ENCODE peak calls at places on chromosomes 2 and 18, in ten cellular contexts. T is body of pancreas, M is breast epithelium, X is right lobe of liver, J is adrenal gland, Q is uterus, H is GM12891, L is IMR-90, I is HepG2, D is heart left ventricle. W is an unnamed sample.

GRCh38 chr18:48410095-48410920 is 1.1 kb upstream of the ZBTB7C start:
- DNase-seq in Q (peak), X (peak), M (peak), L (peak), J (peak), D (peak), T (peak), H (peak), I (peak), W (peak)

GRCh38 chr18:22710628-22711380 is 222.3 kb upstream of the RBBP8 start:
- DNase-seq in J (peak), M (no peak), Q (peak), H (no peak), X (peak), D (peak), I (no peak), T (peak), L (peak), W (peak)

GRCh38 chr2:66440692-66441091 is 5.8 kb downstream of the MEIS1 start:
- DNase-seq in I (no peak), T (peak), Q (peak), X (no peak), D (no peak), H (no peak), J (peak), L (no peak), M (no peak), W (no peak)

GRCh38 chr2:44462934-44463849 is 101.4 kb downstream of the CAMKMT start:
- DNase-seq in L (no peak), T (no peak), I (no peak), Q (no peak), H (no peak), M (no peak), J (no peak), D (no peak), X (no peak), W (no peak)

GRCh38 chr2:158006961-158007664 is 94.6 kb upstream of the UPP2 start:
- DNase-seq in M (no peak), D (no peak), I (no peak), H (no peak), X (no peak), T (peak), L (no peak), Q (no peak), J (no peak), W (no peak)

GRCh38 chr18:45359275-45360009 is 255.8 kb upstream of the SLC14A2 start:
- DNase-seq in H (no peak), X (no peak), M (no peak), D (no peak), L (no peak), I (no peak), T (peak), J (no peak), Q (no peak), W (no peak)

GRCh38 chr2:200665626-200666453 is 80.0 kb downstream of the AOX1 start:
- DNase-seq in X (no peak), D (no peak), Q (no peak), L (no peak), T (no peak), J (no peak), I (peak), M (no peak), H (no peak), W (no peak)

GRCh38 chr18:48002933-48003365 is 72.5 kb upstream of the SMAD2 start:
- DNase-seq in X (peak), Q (no peak), D (peak), H (no peak), T (peak), J (peak), I (no peak), L (peak), M (no peak), W (peak)

GRCh38 chr2:127523269-127523930 is 2.9 kb downstream of the IWS1 start:
- DNase-seq in I (no peak), J (no peak), X (no peak), L (no peak), H (no peak), D (no peak), Q (no peak), T (no peak), M (no peak), W (no peak)

GRCh38 chr2:127528487-127528886 is 2.2 kb upstream of the IWS1 start:
- DNase-seq in L (no peak), M (no peak), Q (no peak), X (no peak), T (no peak), H (no peak), D (no peak), J (no peak), I (no peak), W (no peak)

GRCh38 chr2:127526940-127527804 is 883 bp upstream of the IWS1 start:
- DNase-seq in I (peak), D (no peak), Q (no peak), T (no peak), H (no peak), J (no peak), L (no peak), M (no peak), X (no peak), W (no peak)

GRCh38 chr2:127525692-127526141 is 572 bp downstream of the IWS1 start:
- DNase-seq in J (peak), M (no peak), Q (no peak), L (peak), X (no peak), T (peak), H (no peak), D (peak), I (peak), W (no peak)

GRCh38 chr2:127526142-127526939 is at the start of gene IWS1:
- DNase-seq in T (peak), J (peak), I (peak), D (peak), H (peak), Q (peak), X (peak), M (peak), L (peak), W (peak)
- TF ChIP-seq POLR2A in T (peak), J (no peak), I (peak), D (peak), H (peak), Q (peak), X (peak), M (peak), L (peak), W (peak)

GRCh38 chr18:9097349-9097748 is 5.2 kb upstream of the NDUFV2 start:
- DNase-seq in I (no peak), Q (no peak), J (no peak), M (no peak), X (no peak), H (no peak), T (no peak), L (no peak), D (no peak), W (no peak)

GRCh38 chr18:9096013-9096383 is 6.5 kb upstream of the NDUFV2 start:
- DNase-seq in Q (no peak), J (no peak), M (no peak), H (no peak), T (no peak), L (no peak), D (no peak), I (no peak), X (no peak), W (no peak)

GRCh38 chr18:9096698-9097097 is 5.8 kb upstream of the NDUFV2 start:
- DNase-seq in T (no peak), D (no peak), I (no peak), M (no peak), J (no peak), H (no peak), Q (no peak), X (no peak), L (no peak), W (no peak)

GRCh38 chr18:9094307-9095226 is 7.9 kb upstream of the NDUFV2 start:
- DNase-seq in M (no peak), Q (no peak), X (no peak), J (no peak), L (peak), I (peak), D (no peak), H (no peak), T (no peak), W (no peak)

DNA sequence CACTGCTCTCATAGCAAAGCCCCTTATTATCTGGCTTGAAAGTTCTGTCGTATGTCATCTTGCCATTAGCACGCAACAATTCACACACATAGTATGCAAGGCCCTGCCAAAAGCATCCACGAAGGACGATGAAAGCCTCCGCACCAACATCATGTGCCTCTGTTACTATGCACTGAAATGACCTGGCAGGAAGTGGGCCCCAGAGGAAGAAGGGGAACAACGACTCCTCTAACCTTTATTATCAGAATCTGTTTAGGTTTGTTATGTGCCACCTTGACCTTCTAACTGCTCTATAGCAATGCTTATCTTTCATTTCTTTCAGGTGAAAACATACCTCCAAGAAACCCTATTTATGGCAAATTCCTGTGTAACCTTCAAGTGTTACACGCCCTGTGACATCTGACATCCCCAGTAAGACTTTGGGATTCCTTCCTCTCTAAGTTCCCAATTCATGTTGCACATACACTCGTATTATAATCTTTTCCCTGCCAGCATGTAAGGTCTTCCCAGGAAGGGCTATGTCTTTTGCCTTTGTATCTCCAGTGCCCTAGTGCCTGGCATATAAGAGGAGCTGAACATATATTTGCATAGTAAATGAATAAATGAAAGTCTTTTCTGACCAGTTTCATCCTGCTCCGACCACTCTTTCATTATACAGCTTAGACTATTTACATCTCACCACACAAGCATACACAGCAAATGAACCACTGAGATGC is 7.0 kb upstream of the NDUFV2 start:
- DNase-seq in M (no peak), T (no peak), L (peak), J (no peak), I (peak), H (no peak), Q (no peak), X (no peak), D (no peak), W (no peak)
- TF ChIP-seq POLR2A in M (no peak), T (no peak), L (no peak), J (no peak), I (no peak), H (peak), Q (no peak), X (no peak), D (no peak), W (no peak)

GRCh38 chr2:85741211-85741610 is 12.6 kb upstream of the ATOH8 start:
- DNase-seq in L (no peak), I (no peak), M (peak), D (no peak), H (no peak), T (no peak), J (no peak), Q (no peak), X (no peak), W (no peak)
- TF ChIP-seq POLR2A in L (no peak), I (no peak), M (no peak), D (no peak), H (no peak), T (no peak), J (no peak), Q (no peak), X (no peak), W (no peak)

DNA sequence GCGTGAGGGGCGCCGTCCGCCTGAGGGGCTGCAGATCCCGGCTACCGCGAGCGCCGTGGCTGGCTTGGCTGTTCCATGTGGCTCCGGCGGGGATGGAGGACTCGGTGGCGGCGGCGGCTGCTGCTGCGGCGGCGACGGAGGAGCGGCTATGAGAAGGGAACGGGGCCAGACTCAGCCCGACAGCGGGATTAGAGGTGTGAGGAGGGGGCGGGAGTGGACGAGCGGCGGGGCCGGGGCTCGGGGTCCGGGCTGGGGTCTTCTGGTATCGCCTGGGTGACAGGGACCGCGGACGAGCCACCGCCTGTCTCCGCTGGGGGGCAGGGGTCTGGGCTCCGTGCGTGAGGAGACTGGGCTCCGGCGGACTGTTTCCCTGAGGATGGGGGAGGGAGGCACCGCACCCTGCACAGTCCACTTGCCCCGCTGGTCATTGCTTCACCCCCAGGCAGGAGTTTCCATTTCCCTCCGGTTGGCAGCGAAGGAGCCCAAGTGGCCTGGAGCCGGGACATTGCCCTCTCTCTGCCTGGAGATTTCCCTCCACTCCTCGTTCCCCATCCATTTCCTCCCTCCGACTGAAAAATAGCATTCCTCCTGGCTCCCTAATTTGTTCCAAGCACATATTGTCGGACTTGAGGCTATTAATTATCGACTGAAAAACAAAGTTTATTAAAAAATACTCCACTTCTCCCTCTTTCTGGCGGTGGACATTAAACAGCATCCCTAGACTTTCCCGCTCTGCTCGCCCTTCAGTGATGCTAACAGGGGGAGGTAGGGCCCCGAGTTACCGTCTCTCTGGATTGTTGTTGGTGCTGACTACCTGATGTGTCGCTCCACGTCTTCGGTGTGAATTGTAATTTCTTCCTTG is 577 bp downstream of the EHBP1 start:
- DNase-seq in I (peak), M (peak), Q (peak), L (peak), T (peak), J (peak), H (peak), X (peak), D (peak), W (peak)
- TF ChIP-seq POLR2A in I (peak), M (no peak), Q (no peak), L (peak), T (peak), J (no peak), H (no peak), X (no peak), D (no peak), W (no peak)

DNA sequence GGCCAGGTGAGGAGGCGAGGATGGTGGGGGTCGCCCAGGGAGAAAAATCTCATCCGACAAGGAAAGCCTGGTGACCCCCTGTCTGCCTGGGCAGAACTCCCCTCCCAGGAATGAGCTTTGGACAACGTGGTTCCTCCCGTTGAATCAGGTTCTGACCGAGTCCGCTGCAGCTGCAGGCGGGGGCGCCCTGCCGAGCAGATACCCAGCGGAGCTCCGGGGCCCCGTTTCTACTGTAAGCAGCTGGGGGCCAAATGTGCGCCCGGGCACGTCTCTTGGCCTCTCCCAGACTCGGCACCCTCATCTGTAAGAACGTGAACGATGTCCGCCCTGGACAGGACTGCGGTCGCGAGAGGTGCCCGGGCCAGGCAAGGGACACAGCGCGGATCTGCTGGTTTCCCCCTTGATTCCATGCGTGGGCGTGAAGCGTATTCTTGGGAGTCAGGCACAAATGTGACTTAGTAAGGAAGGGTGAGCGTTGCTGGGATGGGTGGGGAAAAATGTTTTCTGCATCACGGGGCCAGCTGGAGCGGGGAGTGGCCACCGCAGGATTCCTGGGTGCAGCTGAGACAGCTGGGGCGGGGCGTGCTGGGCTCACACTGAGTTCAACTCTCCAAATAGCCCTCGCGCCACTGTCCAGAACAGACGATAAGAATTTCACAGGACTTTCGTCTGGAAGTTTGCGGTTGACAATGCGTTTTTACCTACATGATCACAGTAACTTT is 20.2 kb upstream of the TUBB6 start:
- DNase-seq in H (no peak), M (peak), Q (peak), T (peak), J (peak), I (peak), D (peak), X (peak), L (peak), W (peak)
- TF ChIP-seq POLR2A in H (no peak), M (peak), Q (no peak), T (peak), J (no peak), I (no peak), D (peak), X (no peak), L (peak), W (peak)

GRCh38 chr2:147843864-147844690 is 752 bp upstream of the ACVR2A start:
- DNase-seq in M (peak), J (peak), L (peak), Q (peak), X (peak), T (peak), D (peak), I (peak), H (peak), W (peak)
- TF ChIP-seq POLR2A in M (no peak), J (peak), L (peak), Q (peak), X (peak), T (peak), D (peak), I (peak), H (no peak), W (peak)

DNA sequence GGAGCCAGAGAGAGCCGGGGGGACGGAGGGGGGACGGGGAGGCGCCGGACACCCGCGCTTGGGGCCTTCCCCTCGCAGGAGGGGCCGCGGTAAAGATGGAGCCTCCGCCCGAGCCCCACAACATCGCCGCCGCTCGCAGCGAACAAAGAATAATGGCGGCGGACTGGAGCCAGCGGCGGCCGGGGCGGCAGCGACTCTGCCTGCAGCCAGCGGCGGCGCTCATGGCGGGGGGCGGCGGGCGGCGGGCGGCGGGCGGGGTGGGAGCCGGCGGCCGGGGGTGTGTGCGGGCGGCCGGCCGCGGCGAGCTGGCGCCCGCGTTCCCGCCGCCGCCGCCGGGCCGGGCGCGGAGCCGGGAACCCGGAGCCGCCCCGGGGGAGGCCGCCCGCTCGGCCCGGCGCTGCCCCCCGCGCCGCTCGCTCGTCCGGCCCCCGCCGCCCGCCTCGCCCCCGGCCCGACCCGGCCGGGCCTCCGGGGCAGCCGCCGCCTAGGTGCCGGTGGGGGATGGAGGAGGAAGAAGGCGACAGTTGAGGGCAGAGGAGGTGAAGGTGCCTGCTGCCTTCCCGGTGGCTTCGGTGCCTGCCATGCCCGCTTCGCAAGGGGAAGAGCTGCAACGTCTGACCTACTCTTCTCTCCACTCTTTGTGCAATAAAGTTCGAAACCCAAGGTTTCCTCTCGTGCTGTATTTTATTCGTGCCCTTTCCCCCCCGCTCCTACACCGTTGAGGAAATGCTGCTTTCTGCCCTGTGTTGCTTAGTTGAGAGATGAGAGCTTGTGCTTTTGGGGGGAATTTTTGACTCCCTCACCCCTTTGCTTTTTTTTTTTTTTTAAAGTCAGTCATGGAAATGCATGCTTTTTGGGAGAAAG is 630 bp downstream of the CREB1 start:
- DNase-seq in I (peak), Q (peak), X (peak), J (peak), T (peak), D (peak), M (no peak), H (peak), L (no peak), W (peak)
- TF ChIP-seq POLR2A in I (no peak), Q (no peak), X (no peak), J (peak), T (no peak), D (no peak), M (peak), H (peak), L (no peak), W (no peak)

DNA sequence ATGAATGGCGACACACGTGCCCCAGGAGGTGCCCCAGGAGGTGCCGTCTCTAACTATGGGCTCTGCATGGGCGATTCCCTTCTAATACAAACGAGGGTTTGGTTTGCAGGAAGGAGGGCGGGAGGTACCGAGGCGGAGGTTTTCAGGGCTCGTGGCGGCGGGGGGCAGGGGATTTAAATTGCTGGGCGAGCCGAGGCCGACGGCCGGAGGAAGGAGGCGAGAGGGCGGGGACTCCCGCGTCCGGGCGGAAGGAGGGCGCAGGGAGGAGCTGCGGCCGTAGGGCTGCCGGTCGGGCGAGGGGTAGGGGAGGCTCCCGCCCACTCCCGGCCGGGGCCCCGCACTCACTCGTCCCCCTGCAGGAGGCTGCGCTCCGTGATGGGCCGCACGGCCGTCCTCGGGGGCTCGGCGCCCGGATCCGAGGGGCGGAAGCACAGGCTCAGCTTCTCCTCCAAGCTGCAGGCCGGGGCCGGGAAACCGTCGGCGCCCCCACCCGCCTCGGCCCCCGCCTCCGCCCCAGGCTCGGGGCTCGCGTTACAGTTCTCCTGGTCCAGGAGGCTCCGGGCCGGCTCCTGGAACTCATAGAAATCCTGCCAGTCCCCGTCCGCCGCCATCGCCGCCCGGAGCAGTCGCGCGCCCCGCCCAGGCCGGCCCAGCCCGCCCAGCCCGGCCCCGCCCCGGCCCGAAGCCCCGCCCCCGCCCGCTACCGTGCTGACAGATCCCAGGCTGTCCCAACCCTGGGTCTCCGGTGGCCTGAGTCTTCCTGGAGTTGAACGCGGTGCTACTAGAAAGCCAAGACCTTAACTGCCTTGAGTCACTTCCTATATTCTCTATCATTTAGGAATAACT is at the start of gene FEZ2:
- DNase-seq in H (peak), D (peak), M (peak), I (peak), Q (peak), J (peak), L (peak), T (peak), X (peak), W (peak)
- TF ChIP-seq POLR2A in H (peak), D (peak), M (no peak), I (peak), Q (no peak), J (no peak), L (peak), T (peak), X (peak), W (peak)

GRCh38 chr18:62324917-62325805 is at the start of gene TNFRSF11A:
- DNase-seq in Q (no peak), I (no peak), T (peak), D (no peak), X (peak), H (peak), J (peak), L (no peak), M (no peak), W (peak)
- TF ChIP-seq POLR2A in Q (no peak), I (no peak), T (no peak), D (no peak), X (no peak), H (no peak), J (no peak), L (no peak), M (no peak), W (peak)

W was measured in H54.